ENCODE peak calls at places on chromosome 16, in nine cellular contexts. N, P, H, M, I, Q, X, D and T are unnamed samples. For H3K36me3, the result is how much of the 10 kb centered on the place peaks cover.

GRCh38 chr16:23434380-23434779 is 18.6 kb downstream of the COG7 start:
- DNase-seq in P (no peak), M (peak), N (no peak), X (no peak), I (peak), H (no peak), Q (peak), D (no peak), T (no peak)

GRCh38 chr16:68190745-68191510 is 45.0 kb downstream of the ESRP2 start:
- DNase-seq in I (no peak), Q (peak), H (no peak), X (no peak), D (no peak), N (no peak), P (no peak), M (no peak), T (no peak)

GRCh38 chr16:85556456-85557082 is 56.6 kb upstream of the GSE1 start:
- DNase-seq in Q (peak), P (peak), X (peak), H (peak), M (peak), D (peak), I (no peak), N (peak), T (peak)

GRCh38 chr16:86702824-86703588 is 124.7 kb downstream of the FOXL1 start:
- DNase-seq in M (no peak), Q (no peak), P (no peak), I (no peak), N (no peak), X (no peak), H (no peak), D (no peak), T (no peak)

GRCh38 chr16:68737730-68738590 is 868 bp downstream of the CDH1 start:
- DNase-seq in M (no peak), X (peak), D (peak), P (peak), Q (no peak), H (no peak), I (peak), N (no peak), T (peak)

GRCh38 chr16:57023541-57024249 is 34.3 kb downstream of the NLRC5 start:
- DNase-seq in X (no peak), M (no peak), I (no peak), P (no peak), Q (no peak), D (no peak), H (no peak), N (no peak), T (no peak)

GRCh38 chr16:85612191-85612800 is 826 bp upstream of the GSE1 start:
- DNase-seq in D (peak), P (peak), X (peak), M (no peak), Q (peak), H (peak), I (peak), N (peak), T (peak)

GRCh38 chr16:8919934-8920465 is 37.8 kb downstream of the LITAFD start:
- DNase-seq in X (no peak), N (no peak), I (no peak), M (no peak), Q (no peak), P (no peak), H (no peak), D (no peak), T (no peak)

GRCh38 chr16:85490971-85491771 is 122.0 kb upstream of the GSE1 start:
- DNase-seq in I (no peak), M (peak), X (peak), H (no peak), P (no peak), Q (no peak), D (no peak), N (no peak), T (no peak)

GRCh38 chr16:65315004-65315398 is 193.1 kb upstream of the CDH11 start:
- DNase-seq in P (peak), N (peak), D (peak), X (no peak), I (no peak), M (no peak), Q (no peak), H (no peak), T (no peak)

GRCh38 chr16:69253796-69254426 is 57.2 kb upstream of the VPS4A start:
- DNase-seq in M (no peak), X (no peak), N (no peak), D (peak), I (no peak), Q (peak), P (no peak), H (no peak), T (no peak)

GRCh38 chr16:67278773-67279295 is 498 bp upstream of the PLEKHG4 start:
- DNase-seq in P (no peak), D (no peak), Q (peak), M (no peak), X (no peak), H (no peak), I (no peak), N (no peak), T (no peak)

GRCh38 chr16:72836985-72837384 is 210.9 kb downstream of the ZFHX3 start:
- DNase-seq in Q (no peak), P (no peak), N (no peak), D (no peak), M (no peak), X (no peak), H (no peak), I (no peak), T (no peak)

GRCh38 chr16:49720225-49720624 is 135.7 kb downstream of the ZNF423 start:
- DNase-seq in P (no peak), X (no peak), H (no peak), N (no peak), M (no peak), Q (no peak), I (no peak), D (no peak), T (no peak)

GRCh38 chr16:82761236-82761635 is 134.5 kb downstream of the CDH13 start:
- DNase-seq in Q (peak), H (no peak), I (no peak), N (peak), D (peak), M (no peak), X (peak), P (no peak), T (peak)

GRCh38 chr16:31157136-31157535 is 7.3 kb upstream of the PRSS36 start:
- DNase-seq in X (no peak), M (no peak), H (no peak), Q (no peak), P (no peak), D (no peak), N (peak), I (no peak), T (no peak)

GRCh38 chr16:27455700-27456099 is 53.7 kb downstream of the IL21R start:
- DNase-seq in H (no peak), D (no peak), Q (no peak), M (no peak), P (no peak), I (no peak), X (no peak), N (no peak), T (no peak)

DNA sequence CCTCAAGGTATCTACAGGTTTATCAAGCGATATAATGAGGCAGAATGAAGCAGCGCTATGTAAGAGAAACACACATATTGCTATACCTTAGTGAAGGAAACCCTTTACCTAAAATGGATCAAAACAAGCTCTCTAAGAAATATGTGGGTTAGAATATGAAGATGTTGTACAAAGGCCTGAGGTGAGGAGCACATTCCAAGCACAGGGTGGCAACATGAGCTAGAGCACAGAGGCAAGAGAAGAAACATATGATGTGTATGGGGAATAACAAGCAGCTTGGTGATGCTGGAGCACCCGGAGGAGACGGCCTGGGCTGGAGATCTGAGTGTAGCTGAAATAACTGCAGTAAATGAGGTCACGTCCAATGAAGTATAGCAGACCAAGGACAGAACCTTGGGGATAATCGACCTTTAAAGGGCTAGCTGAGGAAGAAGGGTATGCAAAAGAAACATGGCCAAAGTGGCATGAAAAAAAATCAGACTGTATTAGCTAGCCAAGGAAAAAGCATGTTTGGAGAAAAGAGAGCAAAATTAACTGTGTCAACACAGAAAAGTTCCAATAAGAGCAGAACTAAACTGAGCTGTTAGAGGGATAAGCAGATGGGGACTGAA is 44.0 kb downstream of the MARVELD3 start:
- DNase-seq in X (no peak), H (no peak), I (no peak), N (no peak), Q (no peak), M (no peak), P (no peak), D (no peak), T (no peak)
- H3K36me3 ChIP-seq in X (half or more), H (half or more), I (under half), N (half or more), Q (under half), M (under half), P (under half), D (under half), T (under half)

DNA sequence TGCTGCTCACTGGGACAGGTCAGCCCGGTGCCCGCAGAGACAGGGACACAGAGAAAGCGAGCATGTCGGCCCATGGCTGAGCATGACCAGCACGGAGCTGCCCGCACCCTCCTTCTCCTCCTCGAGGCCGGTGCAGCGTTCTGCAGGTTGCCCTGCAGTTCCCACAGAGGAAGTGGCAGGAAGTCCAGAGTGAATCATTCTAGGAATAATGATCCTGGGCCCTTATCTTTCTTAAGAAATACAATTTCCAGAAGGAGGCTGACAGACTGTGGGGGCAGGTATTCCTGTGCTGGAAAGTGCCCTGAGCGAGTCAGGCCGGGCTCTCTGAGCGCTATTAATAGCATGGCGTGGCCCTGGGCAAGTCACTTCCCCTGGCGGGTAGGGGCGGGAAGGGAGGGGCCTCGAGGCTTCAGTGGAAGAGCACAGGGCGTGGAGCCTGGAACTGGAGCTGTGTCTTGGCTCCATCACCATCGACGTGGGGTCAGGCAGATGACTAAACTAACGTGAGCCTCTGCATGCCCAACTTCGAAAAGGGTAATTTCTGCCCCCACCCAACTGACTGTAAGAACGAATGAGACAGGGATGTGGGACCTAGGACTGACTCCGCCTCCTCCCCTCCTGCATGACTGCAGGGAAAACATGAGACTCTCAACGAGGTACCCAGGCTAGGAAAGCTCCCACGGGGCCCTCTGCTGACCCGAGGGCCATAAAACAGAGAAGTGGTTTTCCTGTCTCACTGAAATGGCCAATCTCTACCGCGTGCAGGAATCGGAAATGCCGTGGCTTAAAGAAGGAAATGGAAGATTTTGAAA is 9.8 kb downstream of the TMEM204 start:
- DNase-seq in D (peak), I (peak), H (no peak), N (peak), X (peak), M (no peak), Q (peak), P (no peak), T (peak)
- H3K27ac ChIP-seq in D (peak), I (peak), H (no peak), N (peak), X (peak), M (no peak), Q (no peak), P (no peak), T (peak)

GRCh38 chr16:3285131-3285530 is 1.8 kb downstream of the ZNF263 start:
- DNase-seq in P (no peak), I (no peak), Q (no peak), N (no peak), D (no peak), M (no peak), H (no peak), X (no peak), T (no peak)
- H3K36me3 ChIP-seq in P (under half), I (half or more), Q (under half), N (under half), D (under half), M (half or more), H (half or more), X (half or more), T (under half)

GRCh38 chr16:12327971-12328726 is 351.6 kb downstream of the SNX29 start:
- DNase-seq in X (no peak), H (no peak), D (no peak), M (no peak), Q (no peak), I (no peak), P (no peak), N (no peak), T (no peak)
- H3K27ac ChIP-seq in X (no peak), H (no peak), D (no peak), M (no peak), Q (no peak), I (no peak), P (no peak), N (no peak), T (no peak)